ENCODE peak calls at places on chromosomes 7 and 10, in seven cellular contexts. K, P, I, O, X, J and B are unnamed samples.

GRCh38 chr7:122487131-122487530 is 182.6 kb upstream of the FEZF1 start:
- DNase-seq in I (peak; percentile 4), X (peak; percentile 65), J (no peak), K (no peak), P (peak; percentile 1), O (no peak), B (no peak)

GRCh38 chr7:122166708-122167107 is 22.7 kb upstream of the AASS start:
- DNase-seq in J (no peak), X (peak; percentile 74), P (peak; percentile 91), K (peak; percentile 24), I (peak; percentile 88), O (peak; percentile 31), B (peak; percentile 59)

GRCh38 chr7:137967143-137968018 is 34.5 kb downstream of the CREB3L2 start:
- DNase-seq in I (peak; percentile 62), P (peak; percentile 58), J (no peak), K (peak; percentile 34), O (no peak), X (peak; percentile 85), B (peak; percentile 90)

GRCh38 chr7:132708501-132708900 is 132.2 kb upstream of the PLXNA4 start:
- DNase-seq in I (no peak), O (no peak), J (no peak), P (no peak), K (no peak), X (no peak), B (no peak)

GRCh38 chr7:32290015-32290414 is 200.2 kb downstream of the LSM5 start:
- DNase-seq in X (peak; percentile 38), P (no peak), I (no peak), J (no peak), O (no peak), K (no peak), B (no peak)

GRCh38 chr10:124458874-124459273 is 2.7 kb upstream of the LHPP start:
- DNase-seq in J (no peak), I (no peak), K (no peak), X (no peak), O (no peak), P (no peak), B (no peak)

GRCh38 chr10:63268139-63268797 is 135.1 kb downstream of the NRBF2 start:
- DNase-seq in P (peak; percentile 61), I (peak; percentile 69), O (no peak), K (no peak), J (no peak), X (peak; percentile 3), B (peak; percentile 65)

GRCh38 chr7:44979481-44980392 is 922 bp upstream of the MYO1G start:
- DNase-seq in P (no peak), K (no peak), J (no peak), X (peak; percentile 36), O (no peak), I (no peak), B (no peak)

GRCh38 chr10:8279598-8279997 is 225.1 kb downstream of the GATA3 start:
- DNase-seq in J (no peak), I (peak; percentile 73), K (peak; percentile 13), P (peak; percentile 68), O (no peak), X (peak; percentile 67), B (peak; percentile 17)

GRCh38 chr10:125911990-125912389 is 15.6 kb downstream of the FANK1 start:
- DNase-seq in J (no peak), X (no peak), P (no peak), I (no peak), K (no peak), O (no peak), B (no peak)

GRCh38 chr7:29946428-29947186 is 43.0 kb downstream of the SCRN1 start:
- DNase-seq in O (peak; percentile 61), P (peak; percentile 57), K (no peak), X (peak; percentile 40), I (peak; percentile 54), J (no peak), B (peak; percentile 55)

GRCh38 chr7:2399848-2400587 is 3.4 kb upstream of the CHST12 start:
- DNase-seq in K (peak; percentile 97), J (no peak), P (peak; percentile 97), I (peak; percentile 98), X (peak; percentile 94), O (peak; percentile 94), B (peak; percentile 93)

GRCh38 chr7:16755397-16755796 is 1.8 kb downstream of the TSPAN13 start:
- DNase-seq in X (no peak), I (no peak), J (no peak), O (no peak), P (no peak), K (no peak), B (peak; percentile 36)

GRCh38 chr7:8499128-8499527 is 65.7 kb downstream of the NXPH1 start:
- DNase-seq in X (no peak), O (no peak), I (no peak), J (no peak), K (no peak), P (no peak), B (no peak)

GRCh38 chr10:129772472-129773358 is 191.4 kb downstream of the EBF3 start:
- DNase-seq in K (no peak), J (no peak), I (no peak), O (no peak), P (no peak), X (no peak), B (no peak)

GRCh38 chr10:52599586-52600200 is 172.9 kb downstream of the MBL2 start:
- DNase-seq in X (no peak), P (no peak), I (no peak), K (no peak), O (no peak), J (no peak), B (no peak)

GRCh38 chr7:66700633-66701131 is 39.9 kb upstream of the RABGEF1 start:
- DNase-seq in K (no peak), P (no peak), J (no peak), O (no peak), X (no peak), I (no peak), B (no peak)

GRCh38 chr7:2461268-2462026 is 14.8 kb downstream of the GRIFIN start:
- DNase-seq in X (no peak), I (no peak), K (no peak), P (no peak), J (no peak), O (no peak), B (no peak)